ENCODE peak calls at places on chromosome 20, in six cellular contexts. N is neural progenitor cell, J is HepG2, F is keratinocyte, L is PC-9, H is H1. O is an unnamed sample.

GRCh38 chr20:11906626-11907480 is 10.8 kb upstream of the BTBD3 start:
- DNase-seq in N (no peak), J (no peak), F (no peak), L (no peak), H (no peak), O (no peak)

GRCh38 chr20:54208492-54209044 is 681 bp downstream of the PFDN4 start:
- DNase-seq in N (peak; percentile 38), J (peak; percentile 35), F (no peak), L (no peak), H (no peak), O (peak; percentile 54)

GRCh38 chr20:35732644-35732982 is 9.4 kb downstream of the RBM39 start:
- DNase-seq in N (no peak), J (no peak), F (no peak), L (no peak), H (no peak), O (no peak)

GRCh38 chr20:45138451-45139300 is 14.4 kb upstream of the WFDC12 start:
- DNase-seq in N (peak; percentile 74), J (peak; percentile 34), F (no peak), L (peak; percentile 73), H (peak; percentile 99), O (peak; percentile 71)

GRCh38 chr20:20267685-20268429 is 100.0 kb upstream of the INSM1 start:
- DNase-seq in N (no peak), J (no peak), F (no peak), L (no peak), H (no peak), O (no peak)

GRCh38 chr20:40568200-40568599 is 120.8 kb downstream of the MAFB start:
- DNase-seq in N (no peak), J (no peak), F (no peak), L (no peak), H (no peak), O (no peak)

GRCh38 chr20:60762386-60762785 is 489.7 kb upstream of the CDH4 start:
- DNase-seq in N (no peak), J (no peak), F (no peak), L (no peak), H (no peak), O (no peak)

GRCh38 chr20:38290829-38291581 is 13.0 kb upstream of the BPI start:
- DNase-seq in N (peak; percentile 77), J (peak; percentile 87), F (no peak), L (peak; percentile 53), H (peak; percentile 74), O (peak; percentile 59)

GRCh38 chr20:23874747-23875146 is 4.8 kb downstream of the CST5 start:
- DNase-seq in N (no peak), J (no peak), F (no peak), L (no peak), H (no peak), O (no peak)

GRCh38 chr20:5528719-5529256 is 212.0 kb upstream of the PROKR2 start:
- DNase-seq in N (peak; percentile 81), J (peak; percentile 93), F (peak; percentile 65), L (peak; percentile 66), H (peak; percentile 68), O (peak; percentile 89)

GRCh38 chr20:34300809-34301586 is 2.2 kb downstream of the AHCY start:
- DNase-seq in N (no peak), J (peak; percentile 90), F (no peak), L (no peak), H (no peak), O (peak; percentile 40)

GRCh38 chr20:49146442-49146841 is 41.7 kb downstream of the STAU1 start:
- DNase-seq in N (no peak), J (no peak), F (no peak), L (no peak), H (no peak), O (no peak)

GRCh38 chr20:10555865-10556308 is 117.9 kb downstream of the JAG1 start:
- DNase-seq in N (no peak), J (peak; percentile 91), F (no peak), L (peak; percentile 25), H (no peak), O (no peak)

GRCh38 chr20:49482621-49483017 is at the start of gene KCNB1:
- DNase-seq in N (peak; percentile 96), J (peak; percentile 59), F (no peak), L (peak; percentile 43), H (peak; percentile 96), O (peak; percentile 93)

GRCh38 chr20:61662226-61662945 is 403.3 kb downstream of the TAF4 start:
- DNase-seq in N (no peak), J (no peak), F (no peak), L (no peak), H (peak; percentile 77), O (no peak)

GRCh38 chr20:53753880-53754459 is 160.3 kb upstream of the ZNF217 start:
- DNase-seq in N (no peak), J (peak; percentile 65), F (no peak), L (no peak), H (no peak), O (no peak)

GRCh38 chr20:44714701-44715494 is at the start of gene CCN5:
- DNase-seq in N (no peak), J (peak; percentile 68), F (no peak), L (peak; percentile 89), H (no peak), O (peak; percentile 70)

DNA sequence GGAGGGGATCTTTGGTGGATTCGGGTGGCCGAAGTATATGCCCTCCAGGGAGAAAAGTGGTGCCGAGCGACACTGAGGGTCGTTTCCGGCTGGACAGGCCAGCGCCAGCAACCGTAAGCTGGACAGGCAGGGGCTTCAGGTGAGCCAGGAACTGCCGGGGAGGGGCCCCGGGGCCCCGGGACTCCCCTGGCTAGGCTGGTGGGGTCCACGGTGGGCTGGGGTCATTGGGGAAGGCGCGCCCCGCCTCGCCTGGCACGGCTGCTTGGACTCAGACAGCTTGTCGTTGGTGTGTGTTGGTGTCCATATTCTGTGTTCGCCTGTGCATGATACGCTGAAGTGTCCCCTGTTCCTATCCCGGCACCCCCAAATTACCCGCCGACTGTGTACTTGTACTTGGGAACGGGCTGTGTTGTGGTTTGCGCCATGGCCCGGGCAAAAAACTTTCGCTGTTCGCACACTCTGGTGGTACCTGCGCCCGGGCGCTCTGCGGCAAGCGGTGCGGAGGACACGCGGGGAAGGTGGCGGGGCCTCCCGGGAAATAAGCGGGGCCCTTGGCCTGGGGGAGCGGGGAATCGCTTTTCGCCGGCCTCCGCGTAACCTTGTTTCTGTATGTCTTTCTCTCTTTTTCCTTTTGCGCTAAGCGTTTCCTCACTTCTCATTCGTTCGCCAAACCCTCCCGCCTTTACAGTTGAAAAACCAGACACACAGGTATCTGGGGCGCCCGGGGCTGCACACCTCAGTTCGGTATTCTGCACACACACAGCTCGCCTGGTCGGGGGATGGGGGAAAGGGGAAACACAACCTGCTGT is 3.2 kb downstream of the GNAS start:
- DNase-seq in N (no peak), J (no peak), F (no peak), L (peak; percentile 74), H (no peak), O (no peak)
- TF ChIP-seq EZH2 in N (peak; percentile 86), J (no peak), F (no peak), L (no peak), H (peak; percentile 57), O (no peak)

GRCh38 chr20:50731055-50731929 is at the start of gene PARD6B:
- DNase-seq in N (peak; percentile 100), J (peak; percentile 99), F (peak; percentile 94), L (peak; percentile 100), H (peak; percentile 98), O (peak; percentile 100)

GRCh38 chr20:50730765-50731054 is 670 bp upstream of the PARD6B start:
- DNase-seq in N (no peak), J (no peak), F (no peak), L (no peak), H (no peak), O (no peak)

GRCh38 chr20:50729925-50730764 is 1.2 kb upstream of the PARD6B start:
- DNase-seq in N (no peak), J (peak; percentile 55), F (no peak), L (no peak), H (no peak), O (no peak)

GRCh38 chr20:50733644-50734349 is 2.4 kb downstream of the PARD6B start:
- DNase-seq in N (no peak), J (no peak), F (no peak), L (no peak), H (no peak), O (no peak)

DNA sequence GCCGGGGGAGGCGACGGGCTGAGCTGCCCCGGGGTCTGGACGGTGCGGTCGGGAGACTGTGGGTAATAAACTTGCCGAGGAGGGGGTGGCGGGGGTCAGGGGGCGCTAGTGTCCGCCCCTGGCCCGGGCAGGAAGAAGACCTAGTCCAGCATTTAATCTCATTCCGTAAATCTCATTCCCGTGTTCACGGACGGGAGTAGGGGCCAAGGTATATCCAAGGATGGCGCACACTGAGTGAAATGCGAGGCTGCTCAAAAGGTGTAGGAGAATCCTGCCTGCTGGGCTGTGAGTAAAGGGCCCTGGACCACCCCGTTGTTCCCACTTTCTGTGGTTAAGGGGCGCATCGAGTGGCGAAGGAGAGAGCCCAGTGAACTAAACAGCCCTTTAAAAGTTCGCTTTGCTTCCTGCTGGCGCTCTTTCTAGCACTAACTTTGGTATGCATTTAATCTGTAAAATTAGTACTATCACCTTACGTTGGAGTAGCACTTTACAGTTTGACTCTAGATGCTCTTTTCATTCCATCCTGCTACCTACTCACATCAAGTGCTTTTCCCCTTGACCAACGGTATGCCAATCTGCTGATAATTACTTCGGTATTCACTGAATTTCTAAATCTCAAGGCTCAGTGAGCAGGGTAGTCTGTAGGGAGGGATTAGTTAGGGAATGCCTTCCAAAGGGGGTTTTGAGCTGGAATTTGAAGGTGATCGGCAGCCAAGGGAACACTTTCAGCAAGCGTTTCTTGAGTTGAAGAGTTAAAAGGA is 730 bp downstream of the PARD6B start:
- DNase-seq in N (peak; percentile 85), J (peak; percentile 60), F (no peak), L (no peak), H (no peak), O (no peak)
- H3K4me1 ChIP-seq in N (peaks cover 28% of the 10 kb centered on the region), J (peaks cover 81% of the 10 kb centered on the region), F (peaks cover 64% of the 10 kb centered on the region), L (peaks cover 71% of the 10 kb centered on the region), H (peaks cover 5% of the 10 kb centered on the region), O (peaks cover 44% of the 10 kb centered on the region)

GRCh38 chr20:58840816-58841538 is 9.7 kb downstream of the GNAS-AS1 start:
- DNase-seq in N (peak; percentile 45), J (no peak), F (no peak), L (no peak), H (no peak), O (no peak)

GRCh38 chr20:58842276-58842675 is 8.4 kb downstream of the GNAS-AS1 start:
- DNase-seq in N (no peak), J (no peak), F (no peak), L (no peak), H (no peak), O (no peak)

GRCh38 chr20:58839991-58840747 is 10.5 kb downstream of the GNAS-AS1 start:
- DNase-seq in N (peak; percentile 51), J (no peak), F (no peak), L (no peak), H (no peak), O (no peak)

GRCh38 chr20:58843128-58843556 is 7.6 kb downstream of the GNAS-AS1 start:
- DNase-seq in N (no peak), J (no peak), F (no peak), L (no peak), H (peak; percentile 60), O (no peak)

GRCh38 chr20:58841539-58842264 is 9.0 kb downstream of the GNAS-AS1 start:
- DNase-seq in N (peak; percentile 38), J (no peak), F (no peak), L (no peak), H (peak; percentile 61), O (no peak)
- TF ChIP-seq EZH2 in N (peak; percentile 92), J (no peak), F (no peak), L (no peak), H (no peak), O (peak; percentile 45)

DNA sequence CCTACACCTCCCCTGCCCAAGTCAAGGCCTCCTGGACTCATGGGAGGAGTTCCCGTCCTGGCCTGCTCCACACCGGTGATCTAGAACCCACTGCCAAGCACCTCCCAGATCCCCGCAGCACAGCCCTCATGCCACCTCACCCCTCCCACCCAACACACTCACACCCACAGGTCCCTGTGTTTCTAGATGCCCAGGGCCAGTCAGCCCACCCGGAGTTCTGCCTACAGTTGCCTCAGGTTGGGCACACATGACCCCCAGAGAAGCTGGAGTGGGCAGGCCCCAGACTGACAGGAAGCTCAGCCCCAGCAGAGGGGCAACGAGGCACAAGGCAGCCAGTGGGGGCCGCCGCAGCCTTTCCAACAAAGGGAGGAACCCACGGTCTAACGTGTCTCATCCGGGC is 29.6 kb downstream of the RRBP1 start:
- DNase-seq in N (no peak), J (no peak), F (no peak), L (no peak), H (no peak), O (no peak)
- H3K4me1 ChIP-seq in N (peaks cover 14% of the 10 kb centered on the region), J (peaks cover 21% of the 10 kb centered on the region), F (peaks cover 2% of the 10 kb centered on the region), L (no peaks in the 10 kb centered on the region), H (peaks cover 10% of the 10 kb centered on the region), O (peaks cover 31% of the 10 kb centered on the region)

O was measured in hepatocyte.